ENCODE peak calls at places on chromosomes 1 and 21, in eight cellular contexts. One of them, this sample, is unnamed.

GRCh38 chr1:29505537-29506220 is 269.4 kb downstream of the PTPRU start:
- DNase-seq in Panc1: no peak
- DNase-seq in transverse colon: no peak
- DNase-seq in NB4: no peak
- DNase-seq in stimulated activated CD4-positive, alpha-beta T cell treated with anti-CD3 and anti-CD28 coated beads, Interleukin-12 subunit alpha, Interleukin-12 subunit beta, amount 100 ng/mL, for 4 hours: no peak
- DNase-seq in uterus: no peak
- DNase-seq in GM23248: no peak
- DNase-seq in NCI-H1694 treated with DMSO at 0.1 percent for 48 hours: no peak
- DNase-seq in this sample: no peak

GRCh38 chr1:236835491-236835890 is 40.4 kb downstream of the MTR start:
- DNase-seq in Panc1: no peak
- DNase-seq in transverse colon: no peak
- DNase-seq in NB4: no peak
- DNase-seq in stimulated activated CD4-positive, alpha-beta T cell treated with anti-CD3 and anti-CD28 coated beads, Interleukin-12 subunit alpha, Interleukin-12 subunit beta, amount 100 ng/mL, for 4 hours: no peak
- DNase-seq in uterus: no peak
- DNase-seq in GM23248: no peak
- DNase-seq in NCI-H1694 treated with DMSO at 0.1 percent for 48 hours: no peak
- DNase-seq in this sample: no peak

GRCh38 chr1:235657747-235658526 is 8.4 kb upstream of the GNG4 start:
- DNase-seq in Panc1: no peak
- DNase-seq in transverse colon: no peak
- DNase-seq in NB4: peak; percentile 37
- DNase-seq in stimulated activated CD4-positive, alpha-beta T cell treated with anti-CD3 and anti-CD28 coated beads, Interleukin-12 subunit alpha, Interleukin-12 subunit beta, amount 100 ng/mL, for 4 hours: no peak
- DNase-seq in uterus: no peak
- DNase-seq in GM23248: no peak
- DNase-seq in NCI-H1694 treated with DMSO at 0.1 percent for 48 hours: no peak
- DNase-seq in this sample: no peak

GRCh38 chr1:214551052-214551435 is 358 bp downstream of the PTPN14 start:
- DNase-seq in Panc1: no peak
- DNase-seq in transverse colon: peak; percentile 41
- DNase-seq in NB4: no peak
- DNase-seq in stimulated activated CD4-positive, alpha-beta T cell treated with anti-CD3 and anti-CD28 coated beads, Interleukin-12 subunit alpha, Interleukin-12 subunit beta, amount 100 ng/mL, for 4 hours: no peak
- DNase-seq in uterus: no peak
- DNase-seq in GM23248: no peak
- DNase-seq in NCI-H1694 treated with DMSO at 0.1 percent for 48 hours: no peak
- DNase-seq in this sample: no peak

GRCh38 chr21:22076471-22076870 is 1078.3 kb downstream of the NCAM2 start:
- DNase-seq in Panc1: no peak
- DNase-seq in transverse colon: no peak
- DNase-seq in NB4: no peak
- DNase-seq in stimulated activated CD4-positive, alpha-beta T cell treated with anti-CD3 and anti-CD28 coated beads, Interleukin-12 subunit alpha, Interleukin-12 subunit beta, amount 100 ng/mL, for 4 hours: no peak
- DNase-seq in uterus: no peak
- DNase-seq in GM23248: no peak
- DNase-seq in NCI-H1694 treated with DMSO at 0.1 percent for 48 hours: no peak
- DNase-seq in this sample: no peak

GRCh38 chr1:17776426-17776825 is 21.3 kb downstream of the ACTL8 start:
- DNase-seq in Panc1: no peak
- DNase-seq in transverse colon: no peak
- DNase-seq in NB4: no peak
- DNase-seq in stimulated activated CD4-positive, alpha-beta T cell treated with anti-CD3 and anti-CD28 coated beads, Interleukin-12 subunit alpha, Interleukin-12 subunit beta, amount 100 ng/mL, for 4 hours: no peak
- DNase-seq in uterus: no peak
- DNase-seq in GM23248: no peak
- DNase-seq in NCI-H1694 treated with DMSO at 0.1 percent for 48 hours: peak; percentile 54
- DNase-seq in this sample: no peak

GRCh38 chr1:32539584-32540571 is 651 bp downstream of the ZBTB8A start:
- DNase-seq in Panc1: no peak
- DNase-seq in transverse colon: peak; percentile 44
- DNase-seq in NB4: peak; percentile 44
- DNase-seq in stimulated activated CD4-positive, alpha-beta T cell treated with anti-CD3 and anti-CD28 coated beads, Interleukin-12 subunit alpha, Interleukin-12 subunit beta, amount 100 ng/mL, for 4 hours: peak; percentile 6
- DNase-seq in uterus: peak; percentile 45
- DNase-seq in GM23248: peak; percentile 79
- DNase-seq in NCI-H1694 treated with DMSO at 0.1 percent for 48 hours: peak; percentile 22
- DNase-seq in this sample: peak; percentile 42

GRCh38 chr1:99979071-99979470 is 9.3 kb downstream of the SLC35A3 start:
- DNase-seq in Panc1: no peak
- DNase-seq in transverse colon: no peak
- DNase-seq in NB4: no peak
- DNase-seq in stimulated activated CD4-positive, alpha-beta T cell treated with anti-CD3 and anti-CD28 coated beads, Interleukin-12 subunit alpha, Interleukin-12 subunit beta, amount 100 ng/mL, for 4 hours: no peak
- DNase-seq in uterus: no peak
- DNase-seq in GM23248: no peak
- DNase-seq in NCI-H1694 treated with DMSO at 0.1 percent for 48 hours: no peak
- DNase-seq in this sample: no peak

GRCh38 chr1:69673301-69673700 is 105.6 kb downstream of the LRRC7 start:
- DNase-seq in Panc1: no peak
- DNase-seq in transverse colon: no peak
- DNase-seq in NB4: no peak
- DNase-seq in stimulated activated CD4-positive, alpha-beta T cell treated with anti-CD3 and anti-CD28 coated beads, Interleukin-12 subunit alpha, Interleukin-12 subunit beta, amount 100 ng/mL, for 4 hours: no peak
- DNase-seq in uterus: no peak
- DNase-seq in GM23248: no peak
- DNase-seq in NCI-H1694 treated with DMSO at 0.1 percent for 48 hours: no peak
- DNase-seq in this sample: no peak

GRCh38 chr1:6982443-6982842 is 197.2 kb downstream of the CAMTA1 start:
- DNase-seq in Panc1: no peak
- DNase-seq in transverse colon: no peak
- DNase-seq in NB4: no peak
- DNase-seq in stimulated activated CD4-positive, alpha-beta T cell treated with anti-CD3 and anti-CD28 coated beads, Interleukin-12 subunit alpha, Interleukin-12 subunit beta, amount 100 ng/mL, for 4 hours: no peak
- DNase-seq in uterus: no peak
- DNase-seq in GM23248: no peak
- DNase-seq in NCI-H1694 treated with DMSO at 0.1 percent for 48 hours: no peak
- DNase-seq in this sample: no peak

GRCh38 chr1:111364690-111365089 is 62.8 kb downstream of the OVGP1 start:
- DNase-seq in Panc1: no peak
- DNase-seq in transverse colon: no peak
- DNase-seq in NB4: no peak
- DNase-seq in stimulated activated CD4-positive, alpha-beta T cell treated with anti-CD3 and anti-CD28 coated beads, Interleukin-12 subunit alpha, Interleukin-12 subunit beta, amount 100 ng/mL, for 4 hours: no peak
- DNase-seq in uterus: no peak
- DNase-seq in GM23248: no peak
- DNase-seq in NCI-H1694 treated with DMSO at 0.1 percent for 48 hours: no peak
- DNase-seq in this sample: no peak

GRCh38 chr1:7117599-7118281 is 332.5 kb downstream of the CAMTA1 start:
- DNase-seq in Panc1: no peak
- DNase-seq in transverse colon: no peak
- DNase-seq in NB4: peak; percentile 60
- DNase-seq in stimulated activated CD4-positive, alpha-beta T cell treated with anti-CD3 and anti-CD28 coated beads, Interleukin-12 subunit alpha, Interleukin-12 subunit beta, amount 100 ng/mL, for 4 hours: no peak
- DNase-seq in uterus: no peak
- DNase-seq in GM23248: peak; percentile 95
- DNase-seq in NCI-H1694 treated with DMSO at 0.1 percent for 48 hours: peak; percentile 79
- DNase-seq in this sample: no peak

GRCh38 chr21:34510148-34511142 is 1.6 kb downstream of the KCNE1 start:
- DNase-seq in Panc1: no peak
- DNase-seq in transverse colon: peak; percentile 88
- DNase-seq in NB4: peak; percentile 82
- DNase-seq in stimulated activated CD4-positive, alpha-beta T cell treated with anti-CD3 and anti-CD28 coated beads, Interleukin-12 subunit alpha, Interleukin-12 subunit beta, amount 100 ng/mL, for 4 hours: peak; percentile 57
- DNase-seq in uterus: no peak
- DNase-seq in GM23248: peak; percentile 79
- DNase-seq in NCI-H1694 treated with DMSO at 0.1 percent for 48 hours: no peak
- DNase-seq in this sample: peak; percentile 70

GRCh38 chr1:222521299-222522104 is 26.4 kb downstream of the HHIPL2 start:
- DNase-seq in Panc1: peak; percentile 35
- DNase-seq in transverse colon: no peak
- DNase-seq in NB4: peak; percentile 23
- DNase-seq in stimulated activated CD4-positive, alpha-beta T cell treated with anti-CD3 and anti-CD28 coated beads, Interleukin-12 subunit alpha, Interleukin-12 subunit beta, amount 100 ng/mL, for 4 hours: no peak
- DNase-seq in uterus: no peak
- DNase-seq in GM23248: peak; percentile 67
- DNase-seq in NCI-H1694 treated with DMSO at 0.1 percent for 48 hours: no peak
- DNase-seq in this sample: no peak

GRCh38 chr1:184296466-184297243 is 90.2 kb upstream of the C1orf21 start:
- DNase-seq in Panc1: no peak
- DNase-seq in transverse colon: peak; percentile 73
- DNase-seq in NB4: no peak
- DNase-seq in stimulated activated CD4-positive, alpha-beta T cell treated with anti-CD3 and anti-CD28 coated beads, Interleukin-12 subunit alpha, Interleukin-12 subunit beta, amount 100 ng/mL, for 4 hours: no peak
- DNase-seq in uterus: peak; percentile 91
- DNase-seq in GM23248: peak; percentile 79
- DNase-seq in NCI-H1694 treated with DMSO at 0.1 percent for 48 hours: peak; percentile 91
- DNase-seq in this sample: no peak

GRCh38 chr1:37483785-37484184 is 9.4 kb downstream of the ZC3H12A start:
- DNase-seq in Panc1: no peak
- DNase-seq in transverse colon: no peak
- DNase-seq in NB4: no peak
- DNase-seq in stimulated activated CD4-positive, alpha-beta T cell treated with anti-CD3 and anti-CD28 coated beads, Interleukin-12 subunit alpha, Interleukin-12 subunit beta, amount 100 ng/mL, for 4 hours: no peak
- DNase-seq in uterus: no peak
- DNase-seq in GM23248: no peak
- DNase-seq in NCI-H1694 treated with DMSO at 0.1 percent for 48 hours: no peak
- DNase-seq in this sample: no peak

GRCh38 chr1:15258828-15259588 is 12.0 kb downstream of the FHAD1 start:
- DNase-seq in Panc1: no peak
- DNase-seq in transverse colon: no peak
- DNase-seq in NB4: no peak
- DNase-seq in stimulated activated CD4-positive, alpha-beta T cell treated with anti-CD3 and anti-CD28 coated beads, Interleukin-12 subunit alpha, Interleukin-12 subunit beta, amount 100 ng/mL, for 4 hours: no peak
- DNase-seq in uterus: no peak
- DNase-seq in GM23248: no peak
- DNase-seq in NCI-H1694 treated with DMSO at 0.1 percent for 48 hours: no peak
- DNase-seq in this sample: no peak

GRCh38 chr1:165455111-165455510 is 10.2 kb upstream of the RXRG start:
- DNase-seq in Panc1: no peak
- DNase-seq in transverse colon: no peak
- DNase-seq in NB4: no peak
- DNase-seq in stimulated activated CD4-positive, alpha-beta T cell treated with anti-CD3 and anti-CD28 coated beads, Interleukin-12 subunit alpha, Interleukin-12 subunit beta, amount 100 ng/mL, for 4 hours: no peak
- DNase-seq in uterus: no peak
- DNase-seq in GM23248: no peak
- DNase-seq in NCI-H1694 treated with DMSO at 0.1 percent for 48 hours: no peak
- DNase-seq in this sample: no peak

GRCh38 chr1:192805832-192806323 is 3.0 kb upstream of the RGS2 start:
- DNase-seq in Panc1: peak; percentile 81
- DNase-seq in transverse colon: no peak
- DNase-seq in NB4: peak; percentile 95
- DNase-seq in stimulated activated CD4-positive, alpha-beta T cell treated with anti-CD3 and anti-CD28 coated beads, Interleukin-12 subunit alpha, Interleukin-12 subunit beta, amount 100 ng/mL, for 4 hours: no peak
- DNase-seq in uterus: no peak
- DNase-seq in GM23248: peak; percentile 93
- DNase-seq in NCI-H1694 treated with DMSO at 0.1 percent for 48 hours: peak; percentile 57
- DNase-seq in this sample: no peak

GRCh38 chr21:45256912-45257672 is 30.6 kb downstream of the POFUT2 start:
- DNase-seq in Panc1: no peak
- DNase-seq in transverse colon: no peak
- DNase-seq in NB4: peak; percentile 74
- DNase-seq in stimulated activated CD4-positive, alpha-beta T cell treated with anti-CD3 and anti-CD28 coated beads, Interleukin-12 subunit alpha, Interleukin-12 subunit beta, amount 100 ng/mL, for 4 hours: no peak
- DNase-seq in uterus: no peak
- DNase-seq in GM23248: no peak
- DNase-seq in NCI-H1694 treated with DMSO at 0.1 percent for 48 hours: no peak
- DNase-seq in this sample: no peak

GRCh38 chr1:221454096-221454495 is 287.8 kb downstream of the DUSP10 start:
- DNase-seq in Panc1: no peak
- DNase-seq in transverse colon: no peak
- DNase-seq in NB4: no peak
- DNase-seq in stimulated activated CD4-positive, alpha-beta T cell treated with anti-CD3 and anti-CD28 coated beads, Interleukin-12 subunit alpha, Interleukin-12 subunit beta, amount 100 ng/mL, for 4 hours: no peak
- DNase-seq in uterus: no peak
- DNase-seq in GM23248: no peak
- DNase-seq in NCI-H1694 treated with DMSO at 0.1 percent for 48 hours: no peak
- DNase-seq in this sample: no peak

GRCh38 chr1:166167395-166167922 is 658 bp upstream of the FAM78B start:
- DNase-seq in Panc1: no peak
- DNase-seq in transverse colon: no peak
- DNase-seq in NB4: no peak
- DNase-seq in stimulated activated CD4-positive, alpha-beta T cell treated with anti-CD3 and anti-CD28 coated beads, Interleukin-12 subunit alpha, Interleukin-12 subunit beta, amount 100 ng/mL, for 4 hours: no peak
- DNase-seq in uterus: no peak
- DNase-seq in GM23248: no peak
- DNase-seq in NCI-H1694 treated with DMSO at 0.1 percent for 48 hours: peak; percentile 58
- DNase-seq in this sample: no peak

GRCh38 chr1:3064901-3065300 is 4.1 kb upstream of the PRDM16 start:
- DNase-seq in Panc1: no peak
- DNase-seq in transverse colon: no peak
- DNase-seq in NB4: no peak
- DNase-seq in stimulated activated CD4-positive, alpha-beta T cell treated with anti-CD3 and anti-CD28 coated beads, Interleukin-12 subunit alpha, Interleukin-12 subunit beta, amount 100 ng/mL, for 4 hours: no peak
- DNase-seq in uterus: no peak
- DNase-seq in GM23248: no peak
- DNase-seq in NCI-H1694 treated with DMSO at 0.1 percent for 48 hours: no peak
- DNase-seq in this sample: no peak

GRCh38 chr1:110634455-110635281 is 28.5 kb upstream of the KCNA2 start:
- DNase-seq in Panc1: no peak
- DNase-seq in transverse colon: peak; percentile 78
- DNase-seq in NB4: no peak
- DNase-seq in stimulated activated CD4-positive, alpha-beta T cell treated with anti-CD3 and anti-CD28 coated beads, Interleukin-12 subunit alpha, Interleukin-12 subunit beta, amount 100 ng/mL, for 4 hours: peak; percentile 66
- DNase-seq in uterus: peak; percentile 60
- DNase-seq in GM23248: peak; percentile 64
- DNase-seq in NCI-H1694 treated with DMSO at 0.1 percent for 48 hours: peak; percentile 93
- DNase-seq in this sample: peak; percentile 49

GRCh38 chr1:43587001-43587400 is 56.3 kb downstream of the PTPRF start:
- DNase-seq in Panc1: no peak
- DNase-seq in transverse colon: no peak
- DNase-seq in NB4: no peak
- DNase-seq in stimulated activated CD4-positive, alpha-beta T cell treated with anti-CD3 and anti-CD28 coated beads, Interleukin-12 subunit alpha, Interleukin-12 subunit beta, amount 100 ng/mL, for 4 hours: no peak
- DNase-seq in uterus: no peak
- DNase-seq in GM23248: no peak
- DNase-seq in NCI-H1694 treated with DMSO at 0.1 percent for 48 hours: no peak
- DNase-seq in this sample: no peak

GRCh38 chr1:169892819-169893644 is 664 bp downstream of the SCYL3 start:
- DNase-seq in Panc1: no peak
- DNase-seq in transverse colon: peak; percentile 42
- DNase-seq in NB4: peak; percentile 9
- DNase-seq in stimulated activated CD4-positive, alpha-beta T cell treated with anti-CD3 and anti-CD28 coated beads, Interleukin-12 subunit alpha, Interleukin-12 subunit beta, amount 100 ng/mL, for 4 hours: peak; percentile 18
- DNase-seq in uterus: peak; percentile 38
- DNase-seq in GM23248: peak; percentile 61
- DNase-seq in NCI-H1694 treated with DMSO at 0.1 percent for 48 hours: no peak
- DNase-seq in this sample: no peak

GRCh38 chr1:170530972-170531757 is 801 bp upstream of the GORAB start:
- DNase-seq in Panc1: no peak
- DNase-seq in transverse colon: peak; percentile 13
- DNase-seq in NB4: peak; percentile 1
- DNase-seq in stimulated activated CD4-positive, alpha-beta T cell treated with anti-CD3 and anti-CD28 coated beads, Interleukin-12 subunit alpha, Interleukin-12 subunit beta, amount 100 ng/mL, for 4 hours: no peak
- DNase-seq in uterus: peak; percentile 67
- DNase-seq in GM23248: peak; percentile 56
- DNase-seq in NCI-H1694 treated with DMSO at 0.1 percent for 48 hours: no peak
- DNase-seq in this sample: no peak

GRCh38 chr1:147833231-147833840 is 69.3 kb upstream of the GJA8 start:
- DNase-seq in Panc1: no peak
- DNase-seq in transverse colon: no peak
- DNase-seq in NB4: no peak
- DNase-seq in stimulated activated CD4-positive, alpha-beta T cell treated with anti-CD3 and anti-CD28 coated beads, Interleukin-12 subunit alpha, Interleukin-12 subunit beta, amount 100 ng/mL, for 4 hours: no peak
- DNase-seq in uterus: no peak
- DNase-seq in GM23248: no peak
- DNase-seq in NCI-H1694 treated with DMSO at 0.1 percent for 48 hours: no peak
- DNase-seq in this sample: no peak

GRCh38 chr1:23433122-23433521 is 8.6 kb upstream of the TCEA3 start:
- DNase-seq in Panc1: no peak
- DNase-seq in transverse colon: no peak
- DNase-seq in NB4: no peak
- DNase-seq in stimulated activated CD4-positive, alpha-beta T cell treated with anti-CD3 and anti-CD28 coated beads, Interleukin-12 subunit alpha, Interleukin-12 subunit beta, amount 100 ng/mL, for 4 hours: no peak
- DNase-seq in uterus: no peak
- DNase-seq in GM23248: no peak
- DNase-seq in NCI-H1694 treated with DMSO at 0.1 percent for 48 hours: no peak
- DNase-seq in this sample: no peak

GRCh38 chr1:197180252-197180878 is 33.9 kb upstream of the ASPM start:
- DNase-seq in Panc1: no peak
- DNase-seq in transverse colon: no peak
- DNase-seq in NB4: peak; percentile 49
- DNase-seq in stimulated activated CD4-positive, alpha-beta T cell treated with anti-CD3 and anti-CD28 coated beads, Interleukin-12 subunit alpha, Interleukin-12 subunit beta, amount 100 ng/mL, for 4 hours: no peak
- DNase-seq in uterus: no peak
- DNase-seq in GM23248: peak; percentile 79
- DNase-seq in NCI-H1694 treated with DMSO at 0.1 percent for 48 hours: peak; percentile 63
- DNase-seq in this sample: no peak

GRCh38 chr1:57600424-57600823 is 176.6 kb upstream of the DAB1 start:
- DNase-seq in Panc1: no peak
- DNase-seq in transverse colon: no peak
- DNase-seq in NB4: no peak
- DNase-seq in stimulated activated CD4-positive, alpha-beta T cell treated with anti-CD3 and anti-CD28 coated beads, Interleukin-12 subunit alpha, Interleukin-12 subunit beta, amount 100 ng/mL, for 4 hours: no peak
- DNase-seq in uterus: no peak
- DNase-seq in GM23248: no peak
- DNase-seq in NCI-H1694 treated with DMSO at 0.1 percent for 48 hours: no peak
- DNase-seq in this sample: no peak

GRCh38 chr1:59026472-59026948 is 242.7 kb upstream of the JUN start:
- DNase-seq in Panc1: no peak
- DNase-seq in transverse colon: no peak
- DNase-seq in NB4: no peak
- DNase-seq in stimulated activated CD4-positive, alpha-beta T cell treated with anti-CD3 and anti-CD28 coated beads, Interleukin-12 subunit alpha, Interleukin-12 subunit beta, amount 100 ng/mL, for 4 hours: no peak
- DNase-seq in uterus: no peak
- DNase-seq in GM23248: peak; percentile 94
- DNase-seq in NCI-H1694 treated with DMSO at 0.1 percent for 48 hours: no peak
- DNase-seq in this sample: no peak

This sample was measured in GM12892.